ENCODE peak calls at places on chromosome 16, in five cellular contexts. One of them, this sample, is unnamed.

GRCh38 chr16:71859751-71860521 is 14.2 kb downstream of the ATXN1L start:
- DNase-seq in CD8-positive, alpha-beta T cell: no peak
- DNase-seq in naive thymus-derived CD4-positive, alpha-beta T cell: no peak
- DNase-seq in right cardiac atrium: no peak
- DNase-seq in PC-3: no peak
- DNase-seq in this sample: no peak

GRCh38 chr16:87086575-87086974 is 230.6 kb downstream of the C16orf95 start:
- DNase-seq in PC-3: peak; percentile 17
- DNase-seq in right cardiac atrium: no peak
- DNase-seq in CD8-positive, alpha-beta T cell: no peak
- DNase-seq in naive thymus-derived CD4-positive, alpha-beta T cell: no peak
- DNase-seq in this sample: peak; percentile 52

GRCh38 chr16:69890114-69890890 is 60.8 kb upstream of the CLEC18A start:
- DNase-seq in naive thymus-derived CD4-positive, alpha-beta T cell: no peak
- DNase-seq in CD8-positive, alpha-beta T cell: no peak
- DNase-seq in PC-3: no peak
- DNase-seq in right cardiac atrium: peak; percentile 78
- DNase-seq in this sample: no peak

GRCh38 chr16:59591480-59591879 is 857.4 kb upstream of the GOT2 start:
- DNase-seq in right cardiac atrium: no peak
- DNase-seq in PC-3: peak; percentile 32
- DNase-seq in CD8-positive, alpha-beta T cell: no peak
- DNase-seq in naive thymus-derived CD4-positive, alpha-beta T cell: no peak
- DNase-seq in this sample: peak; percentile 14

GRCh38 chr16:19291459-19291858 is 5.9 kb downstream of the CLEC19A start:
- DNase-seq in CD8-positive, alpha-beta T cell: no peak
- DNase-seq in PC-3: peak; percentile 20
- DNase-seq in right cardiac atrium: no peak
- DNase-seq in naive thymus-derived CD4-positive, alpha-beta T cell: no peak
- DNase-seq in this sample: peak; percentile 43

GRCh38 chr16:12057276-12057675 is 80.7 kb downstream of the SNX29 start:
- DNase-seq in right cardiac atrium: no peak
- DNase-seq in PC-3: no peak
- DNase-seq in naive thymus-derived CD4-positive, alpha-beta T cell: no peak
- DNase-seq in CD8-positive, alpha-beta T cell: no peak
- DNase-seq in this sample: no peak

GRCh38 chr16:57089406-57089805 is 3.0 kb upstream of the CPNE2 start:
- DNase-seq in CD8-positive, alpha-beta T cell: no peak
- DNase-seq in naive thymus-derived CD4-positive, alpha-beta T cell: no peak
- DNase-seq in PC-3: no peak
- DNase-seq in right cardiac atrium: no peak
- DNase-seq in this sample: no peak

GRCh38 chr16:24728891-24729242 is 584 bp upstream of the TNRC6A start:
- DNase-seq in CD8-positive, alpha-beta T cell: no peak
- DNase-seq in naive thymus-derived CD4-positive, alpha-beta T cell: no peak
- DNase-seq in right cardiac atrium: no peak
- DNase-seq in PC-3: peak; percentile 22
- DNase-seq in this sample: no peak

GRCh38 chr16:57810197-57811024 is 8.1 kb upstream of the KIFC3 start:
- DNase-seq in PC-3: peak; percentile 90
- DNase-seq in naive thymus-derived CD4-positive, alpha-beta T cell: no peak
- DNase-seq in right cardiac atrium: peak; percentile 87
- DNase-seq in CD8-positive, alpha-beta T cell: peak; percentile 82
- DNase-seq in this sample: peak; percentile 89

GRCh38 chr16:86566601-86566965 is at the start of gene FOXC2:
- DNase-seq in naive thymus-derived CD4-positive, alpha-beta T cell: peak; percentile 25
- DNase-seq in right cardiac atrium: peak; percentile 95
- DNase-seq in PC-3: no peak
- DNase-seq in CD8-positive, alpha-beta T cell: no peak
- DNase-seq in this sample: peak; percentile 100

GRCh38 chr16:8182761-8183160 is 407.6 kb downstream of the TMEM114 start:
- DNase-seq in PC-3: no peak
- DNase-seq in naive thymus-derived CD4-positive, alpha-beta T cell: no peak
- DNase-seq in CD8-positive, alpha-beta T cell: no peak
- DNase-seq in right cardiac atrium: no peak
- DNase-seq in this sample: no peak

GRCh38 chr16:67024384-67024896 is 4.5 kb upstream of the CBFB start:
- DNase-seq in right cardiac atrium: no peak
- DNase-seq in naive thymus-derived CD4-positive, alpha-beta T cell: no peak
- DNase-seq in CD8-positive, alpha-beta T cell: no peak
- DNase-seq in PC-3: no peak
- DNase-seq in this sample: no peak

GRCh38 chr16:75943705-75944514 is 217.6 kb upstream of the CPHXL start:
- DNase-seq in PC-3: no peak
- DNase-seq in naive thymus-derived CD4-positive, alpha-beta T cell: no peak
- DNase-seq in right cardiac atrium: no peak
- DNase-seq in CD8-positive, alpha-beta T cell: no peak
- DNase-seq in this sample: no peak

GRCh38 chr16:35690413-35690812 is 2231.0 kb downstream of the TP53TG3F start:
- DNase-seq in naive thymus-derived CD4-positive, alpha-beta T cell: no peak
- DNase-seq in PC-3: no peak
- DNase-seq in CD8-positive, alpha-beta T cell: no peak
- DNase-seq in right cardiac atrium: no peak
- DNase-seq in this sample: no peak

GRCh38 chr16:35691057-35691456 is 2231.6 kb downstream of the TP53TG3F start:
- DNase-seq in PC-3: no peak
- DNase-seq in CD8-positive, alpha-beta T cell: no peak
- DNase-seq in right cardiac atrium: no peak
- DNase-seq in naive thymus-derived CD4-positive, alpha-beta T cell: no peak
- DNase-seq in this sample: no peak

GRCh38 chr16:35689764-35690163 is 2230.4 kb downstream of the TP53TG3F start:
- DNase-seq in PC-3: no peak
- DNase-seq in CD8-positive, alpha-beta T cell: no peak
- DNase-seq in naive thymus-derived CD4-positive, alpha-beta T cell: no peak
- DNase-seq in right cardiac atrium: no peak
- DNase-seq in this sample: no peak

GRCh38 chr16:35687781-35688180 is 2228.4 kb downstream of the TP53TG3F start:
- DNase-seq in CD8-positive, alpha-beta T cell: no peak
- DNase-seq in right cardiac atrium: no peak
- DNase-seq in PC-3: no peak
- DNase-seq in naive thymus-derived CD4-positive, alpha-beta T cell: no peak
- DNase-seq in this sample: no peak

DNA sequence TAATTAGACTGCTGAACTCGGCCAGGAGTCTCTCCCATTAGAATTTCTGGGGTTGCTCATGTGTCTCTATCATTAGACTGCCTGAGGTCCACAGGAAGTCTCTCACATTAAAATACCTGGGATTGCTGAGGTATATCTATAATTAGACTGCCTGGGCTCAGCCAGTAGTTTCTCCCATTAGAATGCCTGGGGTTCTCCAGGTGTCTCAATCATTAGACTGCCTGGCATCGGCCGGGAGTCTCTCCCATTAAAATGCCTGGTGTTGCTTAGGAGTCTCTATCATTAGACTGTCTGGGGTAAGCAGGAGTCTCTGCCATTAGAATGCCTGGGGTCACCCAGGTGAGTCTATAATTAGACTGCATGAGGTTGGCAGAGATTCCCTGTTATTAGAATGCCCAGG is 2233.4 kb downstream of the TP53TG3F start:
- DNase-seq in right cardiac atrium: no peak
- DNase-seq in naive thymus-derived CD4-positive, alpha-beta T cell: no peak
- DNase-seq in CD8-positive, alpha-beta T cell: no peak
- DNase-seq in PC-3: no peak
- DNase-seq in this sample: no peak
- H3K9me3 ChIP-seq in right cardiac atrium: no peaks in the 10 kb centered on the region
- H3K9me3 ChIP-seq in naive thymus-derived CD4-positive, alpha-beta T cell: no peaks in the 10 kb centered on the region
- H3K9me3 ChIP-seq in CD8-positive, alpha-beta T cell: no peaks in the 10 kb centered on the region
- H3K9me3 ChIP-seq in PC-3: no peaks in the 10 kb centered on the region
- H3K9me3 ChIP-seq in this sample: no peaks in the 10 kb centered on the region

GRCh38 chr16:35296962-35297653 is 1837.7 kb downstream of the TP53TG3F start:
- DNase-seq in naive thymus-derived CD4-positive, alpha-beta T cell: no peak
- DNase-seq in right cardiac atrium: no peak
- DNase-seq in PC-3: no peak
- DNase-seq in CD8-positive, alpha-beta T cell: no peak
- DNase-seq in this sample: no peak
- H3K9me3 ChIP-seq in naive thymus-derived CD4-positive, alpha-beta T cell: no peaks in the 10 kb centered on the region
- H3K9me3 ChIP-seq in right cardiac atrium: no peaks in the 10 kb centered on the region
- H3K9me3 ChIP-seq in PC-3: no peaks in the 10 kb centered on the region
- H3K9me3 ChIP-seq in CD8-positive, alpha-beta T cell: peaks cover 4% of the 10 kb centered on the region
- H3K9me3 ChIP-seq in this sample: no peaks in the 10 kb centered on the region

GRCh38 chr16:46482895-46483294 is 138.3 kb downstream of the SHCBP1 start:
- DNase-seq in CD8-positive, alpha-beta T cell: no peak
- DNase-seq in PC-3: no peak
- DNase-seq in naive thymus-derived CD4-positive, alpha-beta T cell: no peak
- DNase-seq in right cardiac atrium: no peak
- DNase-seq in this sample: no peak
- H3K9me3 ChIP-seq in CD8-positive, alpha-beta T cell: no peaks in the 10 kb centered on the region
- H3K9me3 ChIP-seq in PC-3: no peaks in the 10 kb centered on the region
- H3K9me3 ChIP-seq in naive thymus-derived CD4-positive, alpha-beta T cell: no peaks in the 10 kb centered on the region
- H3K9me3 ChIP-seq in right cardiac atrium: no peaks in the 10 kb centered on the region
- H3K9me3 ChIP-seq in this sample: no peaks in the 10 kb centered on the region

DNA sequence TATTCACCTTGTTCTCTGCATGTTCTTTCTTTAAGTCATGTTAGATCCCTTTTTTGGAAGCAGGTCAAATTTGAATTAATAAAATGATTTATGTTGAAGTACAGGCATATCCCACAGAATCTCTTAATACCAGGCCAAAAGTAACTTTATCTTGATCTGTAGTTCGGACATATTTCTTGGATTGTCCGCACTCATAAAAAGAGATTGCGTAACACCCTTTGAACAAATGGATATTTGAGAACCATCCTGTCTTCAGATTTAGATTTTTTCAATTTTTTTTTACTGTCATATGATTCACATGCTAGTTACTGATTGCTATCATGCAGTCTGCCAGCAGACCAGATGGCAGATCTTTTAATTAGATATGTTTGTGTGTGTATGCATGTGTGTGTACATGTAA is 352.6 kb downstream of the WWOX start:
- DNase-seq in CD8-positive, alpha-beta T cell: no peak
- DNase-seq in PC-3: peak; percentile 21
- DNase-seq in right cardiac atrium: no peak
- DNase-seq in naive thymus-derived CD4-positive, alpha-beta T cell: no peak
- DNase-seq in this sample: no peak
- H3K9me3 ChIP-seq in CD8-positive, alpha-beta T cell: no peaks in the 10 kb centered on the region
- H3K9me3 ChIP-seq in PC-3: no peaks in the 10 kb centered on the region
- H3K9me3 ChIP-seq in right cardiac atrium: no peaks in the 10 kb centered on the region
- H3K9me3 ChIP-seq in naive thymus-derived CD4-positive, alpha-beta T cell: no peaks in the 10 kb centered on the region
- H3K9me3 ChIP-seq in this sample: no peaks in the 10 kb centered on the region

GRCh38 chr16:35146031-35146710 is 1686.8 kb downstream of the TP53TG3F start:
- DNase-seq in right cardiac atrium: no peak
- DNase-seq in PC-3: no peak
- DNase-seq in naive thymus-derived CD4-positive, alpha-beta T cell: no peak
- DNase-seq in CD8-positive, alpha-beta T cell: no peak
- DNase-seq in this sample: no peak

GRCh38 chr16:35144212-35144932 is 1685.0 kb downstream of the TP53TG3F start:
- DNase-seq in PC-3: no peak
- DNase-seq in CD8-positive, alpha-beta T cell: no peak
- DNase-seq in naive thymus-derived CD4-positive, alpha-beta T cell: no peak
- DNase-seq in right cardiac atrium: no peak
- DNase-seq in this sample: no peak

GRCh38 chr16:35147556-35148504 is 1688.4 kb downstream of the TP53TG3F start:
- DNase-seq in CD8-positive, alpha-beta T cell: no peak
- DNase-seq in right cardiac atrium: no peak
- DNase-seq in naive thymus-derived CD4-positive, alpha-beta T cell: no peak
- DNase-seq in PC-3: no peak
- DNase-seq in this sample: no peak

GRCh38 chr16:35148748-35149147 is 1689.3 kb downstream of the TP53TG3F start:
- DNase-seq in PC-3: no peak
- DNase-seq in naive thymus-derived CD4-positive, alpha-beta T cell: no peak
- DNase-seq in right cardiac atrium: no peak
- DNase-seq in CD8-positive, alpha-beta T cell: no peak
- DNase-seq in this sample: no peak

GRCh38 chr16:35146723-35147458 is 1687.5 kb downstream of the TP53TG3F start:
- DNase-seq in PC-3: no peak
- DNase-seq in CD8-positive, alpha-beta T cell: no peak
- DNase-seq in naive thymus-derived CD4-positive, alpha-beta T cell: no peak
- DNase-seq in right cardiac atrium: no peak
- DNase-seq in this sample: no peak
- H3K9me3 ChIP-seq in PC-3: no peaks in the 10 kb centered on the region
- H3K9me3 ChIP-seq in CD8-positive, alpha-beta T cell: no peaks in the 10 kb centered on the region
- H3K9me3 ChIP-seq in naive thymus-derived CD4-positive, alpha-beta T cell: no peaks in the 10 kb centered on the region
- H3K9me3 ChIP-seq in right cardiac atrium: no peaks in the 10 kb centered on the region
- H3K9me3 ChIP-seq in this sample: no peaks in the 10 kb centered on the region

GRCh38 chr16:879986-880385 is 79.5 kb upstream of the GNG13 start:
- DNase-seq in CD8-positive, alpha-beta T cell: no peak
- DNase-seq in right cardiac atrium: peak; percentile 35
- DNase-seq in PC-3: no peak
- DNase-seq in naive thymus-derived CD4-positive, alpha-beta T cell: no peak
- DNase-seq in this sample: no peak

GRCh38 chr16:879461-879861 is 78.9 kb upstream of the GNG13 start:
- DNase-seq in PC-3: no peak
- DNase-seq in CD8-positive, alpha-beta T cell: no peak
- DNase-seq in naive thymus-derived CD4-positive, alpha-beta T cell: peak; percentile 4
- DNase-seq in right cardiac atrium: peak; percentile 53
- DNase-seq in this sample: no peak

GRCh38 chr16:882256-882655 is 81.7 kb upstream of the GNG13 start:
- DNase-seq in right cardiac atrium: no peak
- DNase-seq in CD8-positive, alpha-beta T cell: no peak
- DNase-seq in naive thymus-derived CD4-positive, alpha-beta T cell: no peak
- DNase-seq in PC-3: no peak
- DNase-seq in this sample: no peak

GRCh38 chr16:881219-882097 is 80.9 kb upstream of the GNG13 start:
- DNase-seq in PC-3: no peak
- DNase-seq in naive thymus-derived CD4-positive, alpha-beta T cell: no peak
- DNase-seq in right cardiac atrium: no peak
- DNase-seq in CD8-positive, alpha-beta T cell: no peak
- DNase-seq in this sample: no peak

GRCh38 chr16:880471-881171 is 80.1 kb upstream of the GNG13 start:
- DNase-seq in right cardiac atrium: peak; percentile 36
- DNase-seq in naive thymus-derived CD4-positive, alpha-beta T cell: peak; percentile 3
- DNase-seq in CD8-positive, alpha-beta T cell: no peak
- DNase-seq in PC-3: no peak
- DNase-seq in this sample: no peak
- H3K9me3 ChIP-seq in right cardiac atrium: no peaks in the 10 kb centered on the region
- H3K9me3 ChIP-seq in naive thymus-derived CD4-positive, alpha-beta T cell: no peaks in the 10 kb centered on the region
- H3K9me3 ChIP-seq in CD8-positive, alpha-beta T cell: peaks cover 9% of the 10 kb centered on the region
- H3K9me3 ChIP-seq in PC-3: no peaks in the 10 kb centered on the region
- H3K9me3 ChIP-seq in this sample: peaks cover 6% of the 10 kb centered on the region

DNA sequence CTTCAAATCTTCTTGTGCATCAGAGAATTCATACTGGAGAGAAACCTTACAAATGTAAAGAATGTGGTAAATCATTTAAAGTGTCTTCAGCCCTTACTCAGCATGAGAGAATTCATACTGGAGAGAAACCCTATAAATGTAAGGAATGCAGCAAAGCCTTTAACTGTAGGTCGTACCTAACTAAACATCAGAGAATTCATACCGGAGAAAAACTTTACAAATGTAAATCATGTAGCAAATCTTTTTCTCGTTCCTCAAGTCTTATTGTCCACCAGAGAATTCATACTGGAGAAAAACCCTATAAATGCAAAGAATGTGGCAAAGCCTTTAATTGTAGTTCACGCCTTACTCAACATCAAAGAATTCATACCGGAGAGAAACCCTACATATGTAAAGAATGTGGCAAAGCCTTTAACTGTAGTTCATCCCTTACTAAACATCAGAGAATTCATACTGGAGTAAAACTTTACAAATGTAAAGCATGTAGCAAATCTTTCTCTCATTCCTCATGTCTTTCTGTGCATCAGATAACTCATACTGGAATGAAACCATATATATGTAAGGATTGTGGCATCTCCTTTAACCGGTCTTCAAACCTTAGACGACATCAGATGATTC is 118.5 kb upstream of the ZNF267 start:
- DNase-seq in CD8-positive, alpha-beta T cell: no peak
- DNase-seq in naive thymus-derived CD4-positive, alpha-beta T cell: no peak
- DNase-seq in right cardiac atrium: no peak
- DNase-seq in PC-3: no peak
- DNase-seq in this sample: no peak
- H3K9me3 ChIP-seq in CD8-positive, alpha-beta T cell: peaks cover 57% of the 10 kb centered on the region
- H3K9me3 ChIP-seq in naive thymus-derived CD4-positive, alpha-beta T cell: peaks cover 32% of the 10 kb centered on the region
- H3K9me3 ChIP-seq in right cardiac atrium: peaks cover 9% of the 10 kb centered on the region
- H3K9me3 ChIP-seq in PC-3: peaks cover 34% of the 10 kb centered on the region
- H3K9me3 ChIP-seq in this sample: peaks cover 79% of the 10 kb centered on the region

GRCh38 chr16:31764103-31764502 is 109.5 kb upstream of the ZNF267 start:
- DNase-seq in PC-3: no peak
- DNase-seq in naive thymus-derived CD4-positive, alpha-beta T cell: no peak
- DNase-seq in right cardiac atrium: no peak
- DNase-seq in CD8-positive, alpha-beta T cell: no peak
- DNase-seq in this sample: no peak
- H3K9me3 ChIP-seq in PC-3: peaks cover 7% of the 10 kb centered on the region
- H3K9me3 ChIP-seq in naive thymus-derived CD4-positive, alpha-beta T cell: peaks cover 8% of the 10 kb centered on the region
- H3K9me3 ChIP-seq in right cardiac atrium: peaks cover 24% of the 10 kb centered on the region
- H3K9me3 ChIP-seq in CD8-positive, alpha-beta T cell: peaks cover 47% of the 10 kb centered on the region
- H3K9me3 ChIP-seq in this sample: peaks cover 35% of the 10 kb centered on the region

This sample was measured in MG63.